ENCODE peak calls at places on chromosomes 4 and X, in ten cellular contexts. One of them, this sample, is unnamed.

GRCh38 chr4:16952896-16953605 is 54.6 kb upstream of the LDB2 start:
- DNase-seq in sigmoid colon: no peak
- DNase-seq in testis: no peak
- DNase-seq in heart left ventricle: no peak
- DNase-seq in H1: no peak
- DNase-seq in transverse colon: no peak
- DNase-seq in tibial nerve: no peak
- DNase-seq in Peyer's patch: no peak
- DNase-seq in uterus: no peak
- DNase-seq in adrenal gland: no peak
- DNase-seq in this sample: no peak

GRCh38 chr4:82786004-82786400 is 12.6 kb downstream of the SCD5 start:
- DNase-seq in uterus: no peak
- DNase-seq in transverse colon: no peak
- DNase-seq in heart left ventricle: no peak
- DNase-seq in tibial nerve: no peak
- DNase-seq in adrenal gland: no peak
- DNase-seq in testis: no peak
- DNase-seq in H1: no peak
- DNase-seq in sigmoid colon: no peak
- DNase-seq in Peyer's patch: no peak
- DNase-seq in this sample: no peak

GRCh38 chr4:85496933-85497332 is 22.0 kb downstream of the ARHGAP24 start:
- DNase-seq in adrenal gland: no peak
- DNase-seq in heart left ventricle: no peak
- DNase-seq in tibial nerve: no peak
- DNase-seq in transverse colon: no peak
- DNase-seq in sigmoid colon: no peak
- DNase-seq in testis: no peak
- DNase-seq in uterus: no peak
- DNase-seq in H1: no peak
- DNase-seq in Peyer's patch: no peak
- DNase-seq in this sample: no peak

GRCh38 chrX:3244203-3244743 is 102.2 kb downstream of the MXRA5 start:
- DNase-seq in tibial nerve: no peak
- DNase-seq in H1: no peak
- DNase-seq in heart left ventricle: no peak
- DNase-seq in uterus: no peak
- DNase-seq in testis: no peak
- DNase-seq in sigmoid colon: no peak
- DNase-seq in Peyer's patch: no peak
- DNase-seq in adrenal gland: no peak
- DNase-seq in transverse colon: no peak
- DNase-seq in this sample: no peak

GRCh38 chrX:137195991-137196390 is 162.2 kb upstream of the GPR101 start:
- DNase-seq in tibial nerve: no peak
- DNase-seq in heart left ventricle: no peak
- DNase-seq in testis: no peak
- DNase-seq in adrenal gland: no peak
- DNase-seq in sigmoid colon: no peak
- DNase-seq in H1: no peak
- DNase-seq in Peyer's patch: no peak
- DNase-seq in uterus: no peak
- DNase-seq in transverse colon: no peak
- DNase-seq in this sample: no peak

GRCh38 chr4:24210332-24210902 is 320.6 kb upstream of the PPARGC1A start:
- DNase-seq in transverse colon: peak
- DNase-seq in H1: no peak
- DNase-seq in sigmoid colon: peak
- DNase-seq in uterus: peak
- DNase-seq in testis: no peak
- DNase-seq in tibial nerve: peak
- DNase-seq in heart left ventricle: no peak
- DNase-seq in Peyer's patch: no peak
- DNase-seq in adrenal gland: peak
- DNase-seq in this sample: peak

GRCh38 chrX:47483310-47484268 is 567 bp upstream of the ZNF41 start:
- DNase-seq in adrenal gland: peak
- DNase-seq in uterus: peak
- DNase-seq in H1: no peak
- DNase-seq in testis: peak
- DNase-seq in tibial nerve: no peak
- DNase-seq in transverse colon: peak
- DNase-seq in sigmoid colon: peak
- DNase-seq in Peyer's patch: peak
- DNase-seq in heart left ventricle: peak
- DNase-seq in this sample: peak

GRCh38 chrX:129984196-129984962 is 1.9 kb downstream of the BCORL1 start:
- DNase-seq in H1: no peak
- DNase-seq in adrenal gland: peak
- DNase-seq in uterus: peak
- DNase-seq in sigmoid colon: peak
- DNase-seq in testis: peak
- DNase-seq in heart left ventricle: peak
- DNase-seq in tibial nerve: no peak
- DNase-seq in transverse colon: peak
- DNase-seq in Peyer's patch: peak
- DNase-seq in this sample: peak

GRCh38 chr4:6105311-6105911 is 87.2 kb upstream of the C4orf50 start:
- DNase-seq in uterus: no peak
- DNase-seq in tibial nerve: no peak
- DNase-seq in H1: no peak
- DNase-seq in transverse colon: no peak
- DNase-seq in Peyer's patch: no peak
- DNase-seq in adrenal gland: no peak
- DNase-seq in testis: peak
- DNase-seq in sigmoid colon: peak
- DNase-seq in heart left ventricle: peak
- DNase-seq in this sample: no peak

GRCh38 chrX:72358313-72358712 is 52.6 kb upstream of the CITED1 start:
- DNase-seq in testis: peak
- DNase-seq in tibial nerve: no peak
- DNase-seq in sigmoid colon: no peak
- DNase-seq in uterus: no peak
- DNase-seq in Peyer's patch: no peak
- DNase-seq in H1: no peak
- DNase-seq in adrenal gland: no peak
- DNase-seq in transverse colon: no peak
- DNase-seq in heart left ventricle: no peak
- DNase-seq in this sample: no peak

GRCh38 chr4:130322439-130322838 is 1226.5 kb downstream of the C4orf33 start:
- DNase-seq in heart left ventricle: no peak
- DNase-seq in tibial nerve: no peak
- DNase-seq in uterus: no peak
- DNase-seq in Peyer's patch: no peak
- DNase-seq in adrenal gland: no peak
- DNase-seq in sigmoid colon: no peak
- DNase-seq in transverse colon: no peak
- DNase-seq in testis: no peak
- DNase-seq in H1: no peak
- DNase-seq in this sample: no peak

GRCh38 chrX:125202486-125203378 is 116.9 kb upstream of the TEX13C start:
- DNase-seq in testis: peak
- DNase-seq in sigmoid colon: no peak
- DNase-seq in tibial nerve: no peak
- DNase-seq in transverse colon: no peak
- DNase-seq in uterus: no peak
- DNase-seq in heart left ventricle: no peak
- DNase-seq in H1: no peak
- DNase-seq in adrenal gland: no peak
- DNase-seq in Peyer's patch: no peak
- DNase-seq in this sample: no peak

GRCh38 chrX:153669901-153670731 is 3.5 kb downstream of the PNCK start:
- DNase-seq in adrenal gland: peak
- DNase-seq in uterus: no peak
- DNase-seq in sigmoid colon: peak
- DNase-seq in H1: no peak
- DNase-seq in testis: no peak
- DNase-seq in tibial nerve: no peak
- DNase-seq in heart left ventricle: no peak
- DNase-seq in transverse colon: no peak
- DNase-seq in Peyer's patch: no peak
- DNase-seq in this sample: no peak

GRCh38 chr4:155392486-155393184 is 15.9 kb upstream of the MAP9 start:
- DNase-seq in H1: no peak
- DNase-seq in tibial nerve: no peak
- DNase-seq in Peyer's patch: no peak
- DNase-seq in adrenal gland: no peak
- DNase-seq in heart left ventricle: no peak
- DNase-seq in testis: no peak
- DNase-seq in sigmoid colon: no peak
- DNase-seq in transverse colon: no peak
- DNase-seq in uterus: no peak
- DNase-seq in this sample: no peak

DNA sequence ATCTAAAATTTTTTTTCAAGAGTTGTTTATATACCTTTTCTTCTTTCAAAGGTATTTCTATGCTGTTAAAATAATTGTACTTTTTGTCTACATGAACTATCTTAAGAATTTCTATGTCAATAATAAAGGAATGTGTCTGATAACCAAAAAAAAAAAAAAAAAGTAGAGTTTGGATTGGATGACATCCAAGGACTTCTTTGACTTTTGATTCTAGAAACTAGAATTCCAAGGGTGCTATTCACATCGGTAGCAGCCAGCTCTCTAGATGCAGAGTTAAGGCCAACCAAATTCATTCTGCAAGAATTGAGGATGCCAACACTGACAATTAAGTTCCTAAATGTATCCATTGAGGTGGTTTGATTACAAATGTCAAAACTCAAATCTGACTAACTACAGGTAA is 42.0 kb upstream of the PRKG2 start:
- DNase-seq in testis: no peak
- DNase-seq in transverse colon: no peak
- DNase-seq in uterus: no peak
- DNase-seq in Peyer's patch: no peak
- DNase-seq in tibial nerve: no peak
- DNase-seq in heart left ventricle: no peak
- DNase-seq in adrenal gland: no peak
- DNase-seq in H1: no peak
- DNase-seq in sigmoid colon: no peak
- DNase-seq in this sample: no peak
- H3K4me3 ChIP-seq in testis: no peak
- H3K4me3 ChIP-seq in transverse colon: no peak
- H3K4me3 ChIP-seq in uterus: no peak
- H3K4me3 ChIP-seq in Peyer's patch: no peak
- H3K4me3 ChIP-seq in tibial nerve: no peak
- H3K4me3 ChIP-seq in heart left ventricle: no peak
- H3K4me3 ChIP-seq in adrenal gland: no peak
- H3K4me3 ChIP-seq in H1: no peak
- H3K4me3 ChIP-seq in sigmoid colon: no peak
- H3K4me3 ChIP-seq in this sample: no peak

GRCh38 chr4:183321079-183321478 is 1.0 kb upstream of the CLDN22 start:
- DNase-seq in testis: no peak
- DNase-seq in sigmoid colon: no peak
- DNase-seq in adrenal gland: no peak
- DNase-seq in Peyer's patch: no peak
- DNase-seq in heart left ventricle: no peak
- DNase-seq in H1: no peak
- DNase-seq in tibial nerve: no peak
- DNase-seq in uterus: no peak
- DNase-seq in transverse colon: no peak
- DNase-seq in this sample: no peak

GRCh38 chr4:183322326-183322725 is at the start of gene CLDN24:
- DNase-seq in testis: no peak
- DNase-seq in sigmoid colon: no peak
- DNase-seq in adrenal gland: no peak
- DNase-seq in transverse colon: no peak
- DNase-seq in heart left ventricle: no peak
- DNase-seq in tibial nerve: no peak
- DNase-seq in uterus: no peak
- DNase-seq in Peyer's patch: no peak
- DNase-seq in H1: no peak
- DNase-seq in this sample: no peak

GRCh38 chr4:183321516-183321915 is 710 bp downstream of the CLDN24 start:
- DNase-seq in transverse colon: no peak
- DNase-seq in sigmoid colon: no peak
- DNase-seq in uterus: no peak
- DNase-seq in H1: no peak
- DNase-seq in tibial nerve: no peak
- DNase-seq in adrenal gland: no peak
- DNase-seq in Peyer's patch: no peak
- DNase-seq in heart left ventricle: no peak
- DNase-seq in testis: no peak
- DNase-seq in this sample: no peak

GRCh38 chr4:183318656-183319055 is 1.4 kb downstream of the CLDN22 start:
- DNase-seq in Peyer's patch: no peak
- DNase-seq in H1: no peak
- DNase-seq in adrenal gland: no peak
- DNase-seq in uterus: no peak
- DNase-seq in tibial nerve: no peak
- DNase-seq in testis: no peak
- DNase-seq in sigmoid colon: no peak
- DNase-seq in transverse colon: no peak
- DNase-seq in heart left ventricle: no peak
- DNase-seq in this sample: no peak

GRCh38 chr4:183320211-183321068 is at the start of gene CLDN22:
- DNase-seq in uterus: no peak
- DNase-seq in heart left ventricle: no peak
- DNase-seq in tibial nerve: no peak
- DNase-seq in sigmoid colon: no peak
- DNase-seq in transverse colon: no peak
- DNase-seq in Peyer's patch: no peak
- DNase-seq in adrenal gland: no peak
- DNase-seq in testis: no peak
- DNase-seq in H1: no peak
- DNase-seq in this sample: no peak
- H3K27ac ChIP-seq in uterus: no peak
- H3K27ac ChIP-seq in heart left ventricle: no peak
- H3K27ac ChIP-seq in tibial nerve: no peak
- H3K27ac ChIP-seq in sigmoid colon: no peak
- H3K27ac ChIP-seq in transverse colon: no peak
- H3K27ac ChIP-seq in Peyer's patch: no peak
- H3K27ac ChIP-seq in adrenal gland: no peak
- H3K27ac ChIP-seq in testis: no peak
- H3K27ac ChIP-seq in H1: no peak
- H3K27ac ChIP-seq in this sample: no peak

DNA sequence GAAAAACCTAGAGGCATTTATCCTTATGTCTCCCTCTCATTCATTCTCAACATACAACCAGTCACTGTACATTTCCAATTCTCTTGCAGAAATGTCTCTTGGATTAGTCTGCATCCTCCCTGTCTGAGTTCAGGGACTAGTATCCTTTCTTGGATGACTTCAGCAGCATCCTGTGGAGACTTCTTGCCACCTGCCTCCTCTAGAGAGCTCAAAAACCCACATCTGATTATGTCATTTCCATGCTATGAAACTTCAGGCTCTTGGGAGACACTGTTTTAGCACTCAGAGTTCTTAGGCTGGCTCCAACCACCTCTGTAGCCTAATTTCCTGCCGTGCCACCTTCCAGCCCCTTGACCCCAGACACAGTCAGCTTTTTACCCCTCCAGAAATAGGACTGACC is 515.1 kb upstream of the DIPK2B start:
- DNase-seq in H1: no peak
- DNase-seq in testis: no peak
- DNase-seq in tibial nerve: no peak
- DNase-seq in adrenal gland: no peak
- DNase-seq in heart left ventricle: no peak
- DNase-seq in uterus: no peak
- DNase-seq in transverse colon: no peak
- DNase-seq in sigmoid colon: no peak
- DNase-seq in Peyer's patch: no peak
- DNase-seq in this sample: no peak
- TF ChIP-seq POLR2A in H1: no peak
- TF ChIP-seq POLR2A in testis: no peak
- TF ChIP-seq POLR2A in tibial nerve: no peak
- TF ChIP-seq POLR2A in adrenal gland: no peak
- TF ChIP-seq POLR2A in heart left ventricle: no peak
- TF ChIP-seq POLR2A in uterus: no peak
- TF ChIP-seq POLR2A in transverse colon: no peak
- TF ChIP-seq POLR2A in sigmoid colon: no peak
- TF ChIP-seq POLR2A in Peyer's patch: no peak
- TF ChIP-seq POLR2A in this sample: no peak

GRCh38 chr4:102504941-102505340 is 3.8 kb downstream of the NFKB1 start:
- DNase-seq in sigmoid colon: no peak
- DNase-seq in Peyer's patch: no peak
- DNase-seq in heart left ventricle: no peak
- DNase-seq in transverse colon: no peak
- DNase-seq in H1: no peak
- DNase-seq in tibial nerve: no peak
- DNase-seq in uterus: no peak
- DNase-seq in adrenal gland: no peak
- DNase-seq in testis: no peak
- DNase-seq in this sample: no peak
- H3K4me3 ChIP-seq in sigmoid colon: no peak
- H3K4me3 ChIP-seq in Peyer's patch: no peak
- H3K4me3 ChIP-seq in heart left ventricle: no peak
- H3K4me3 ChIP-seq in transverse colon: no peak
- H3K4me3 ChIP-seq in H1: no peak
- H3K4me3 ChIP-seq in tibial nerve: no peak
- H3K4me3 ChIP-seq in uterus: no peak
- H3K4me3 ChIP-seq in adrenal gland: no peak
- H3K4me3 ChIP-seq in testis: no peak
- H3K4me3 ChIP-seq in this sample: no peak

This sample was measured in ovary.